ENCODE peak calls at places on chromosomes 5 and 9, in six cellular contexts. S, W, X, C, D and U are unnamed samples.
A peak's percentile ranks its signal among the peaks of the same experiment; 100 is the strongest.

GRCh38 chr5:151742870-151743294 is 15.5 kb downstream of the ATOX1 start:
- DNase-seq in W (peak; percentile 58), S (peak; percentile 41), X (no peak), D (peak; percentile 22), C (no peak), U (peak; percentile 35)

GRCh38 chr9:129681924-129682323 is 16.5 kb downstream of the PRRX2 start:
- DNase-seq in D (no peak), C (no peak), W (no peak), X (no peak), S (no peak), U (no peak)

GRCh38 chr5:139295692-139296091 is 2.2 kb downstream of the MATR3 start:
- DNase-seq in C (no peak), X (no peak), D (no peak), S (no peak), W (no peak), U (no peak)

GRCh38 chr9:13149454-13149853 is 130.0 kb downstream of the MPDZ start:
- DNase-seq in W (no peak), D (peak; percentile 14), X (no peak), C (no peak), S (no peak), U (no peak)

GRCh38 chr5:65198777-65199120 is 283.0 kb downstream of the ADAMTS6 start:
- DNase-seq in W (peak; percentile 99), X (no peak), S (peak; percentile 35), C (peak; percentile 96), D (no peak), U (no peak)

GRCh38 chr5:181223729-181224389 is 778 bp downstream of the TRIM41 start:
- DNase-seq in W (no peak), S (no peak), D (no peak), C (no peak), X (peak; percentile 64), U (no peak)

GRCh38 chr5:88944751-88945507 is 61.9 kb upstream of the MEF2C start:
- DNase-seq in D (no peak), X (no peak), C (no peak), W (no peak), S (no peak), U (no peak)

GRCh38 chr5:113081881-113082546 is 105.4 kb downstream of the DCP2 start:
- DNase-seq in W (peak; percentile 84), S (no peak), C (peak; percentile 30), D (no peak), X (no peak), U (no peak)

GRCh38 chr5:173866249-173867172 is 21.6 kb upstream of the CPEB4 start:
- DNase-seq in W (no peak), X (peak; percentile 60), S (no peak), C (no peak), D (no peak), U (peak; percentile 92)

GRCh38 chr5:139657363-139658321 is 9.5 kb downstream of the CXXC5 start:
- DNase-seq in C (no peak), D (no peak), W (no peak), S (no peak), X (no peak), U (no peak)

GRCh38 chr5:53557386-53557785 is 3.1 kb upstream of the NDUFS4 start:
- DNase-seq in W (peak; percentile 60), D (no peak), S (no peak), C (no peak), X (no peak), U (no peak)

GRCh38 chr9:93100265-93100636 is 4.2 kb downstream of the CARD19 start:
- DNase-seq in C (no peak), X (peak; percentile 8), W (no peak), D (peak; percentile 3), S (no peak), U (no peak)

GRCh38 chr9:134368571-134368970 is 42.3 kb downstream of the RXRA start:
- DNase-seq in W (no peak), C (no peak), S (no peak), X (no peak), D (no peak), U (no peak)

GRCh38 chr9:134371731-134372130 is 45.5 kb downstream of the RXRA start:
- DNase-seq in C (no peak), X (peak; percentile 92), W (peak; percentile 92), D (peak; percentile 53), S (no peak), U (no peak)

GRCh38 chr9:134369416-134370212 is 43.4 kb downstream of the RXRA start:
- DNase-seq in C (no peak), S (peak; percentile 55), W (no peak), X (no peak), D (no peak), U (no peak)

GRCh38 chr9:134370638-134371037 is 44.4 kb downstream of the RXRA start:
- DNase-seq in W (no peak), C (no peak), S (no peak), X (no peak), D (no peak), U (no peak)

GRCh38 chr9:134370213-134370492 is 43.9 kb downstream of the RXRA start:
- DNase-seq in S (no peak), D (no peak), W (no peak), X (no peak), C (no peak), U (peak; percentile 23)
- H3K27ac ChIP-seq in S (peak overlapping the region; percentile 45), D (no peak overlapping the region), W (no peak overlapping the region), X (peak overlapping the region; percentile 98), C (peak overlapping the region; percentile 4), U (no peak overlapping the region)

GRCh38 chr5:110768138-110768845 is 29.5 kb downstream of the SLC25A46 start:
- DNase-seq in S (no peak), D (no peak), C (no peak), X (no peak), W (no peak), U (no peak)

GRCh38 chr5:110770286-110770685 is 31.5 kb downstream of the SLC25A46 start:
- DNase-seq in X (no peak), C (no peak), W (no peak), S (no peak), D (no peak), U (no peak)

DNA sequence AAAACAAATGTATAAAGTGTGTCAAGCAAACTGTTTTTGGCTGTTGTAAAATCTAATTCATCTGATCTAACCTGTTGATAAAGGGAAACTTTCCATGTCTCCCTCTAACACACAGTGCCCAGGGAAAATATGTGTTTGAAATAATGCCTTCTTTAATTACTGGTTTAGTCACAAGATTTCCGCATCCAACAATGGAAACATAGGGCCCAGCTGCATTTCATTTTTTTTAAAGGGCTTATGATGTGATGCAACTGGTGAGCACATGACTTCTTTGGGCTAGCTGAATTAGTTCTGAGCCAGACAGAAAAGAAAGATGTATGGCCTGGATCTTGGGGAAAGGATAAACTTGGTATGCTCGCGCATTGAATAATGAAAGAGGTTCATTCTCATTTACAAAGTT is 30.5 kb downstream of the SLC25A46 start:
- DNase-seq in X (no peak), W (peak; percentile 35), C (no peak), D (no peak), S (no peak), U (no peak)
- H3K27ac ChIP-seq in X (no peak overlapping the region), W (no peak overlapping the region), C (no peak overlapping the region), D (no peak overlapping the region), S (no peak overlapping the region), U (no peak overlapping the region)

GRCh38 chr9:136686794-136687711 is at the start of gene AGPAT2:
- DNase-seq in W (peak; percentile 51), C (no peak), S (no peak), X (peak; percentile 89), D (peak; percentile 92), U (no peak)
- H3K27ac ChIP-seq in W (peak within 1 kb of the TSS; percentile 22), C (no peak within 1 kb of the TSS), S (no peak within 1 kb of the TSS), X (peak within 1 kb of the TSS; percentile 99), D (peak within 1 kb of the TSS; percentile 88), U (peak within 1 kb of the TSS; percentile 44)

DNA sequence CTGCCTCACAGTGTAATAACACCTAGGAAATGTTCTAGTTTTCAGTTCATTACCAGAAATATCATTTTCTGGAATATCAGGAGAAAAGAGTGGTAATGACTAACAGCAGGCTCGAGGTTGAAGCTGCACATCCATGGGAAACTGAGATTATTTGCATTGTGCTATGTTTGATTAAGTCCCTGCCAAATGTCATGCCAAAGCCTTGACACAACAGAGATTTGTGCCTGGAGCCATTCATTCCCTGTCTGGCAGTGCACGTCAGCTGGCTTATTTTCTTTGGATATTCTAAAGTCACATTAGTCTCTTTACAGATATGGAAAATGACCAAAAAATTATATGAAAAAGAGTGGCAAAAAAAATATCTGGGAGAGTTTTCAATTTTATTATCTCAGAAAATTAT is 848.0 kb downstream of the PTPRD start:
- DNase-seq in W (no peak), X (no peak), S (no peak), D (no peak), C (no peak), U (no peak)
- H3K27ac ChIP-seq in W (no peak overlapping the region), X (no peak overlapping the region), S (no peak overlapping the region), D (no peak overlapping the region), C (no peak overlapping the region), U (no peak overlapping the region)

GRCh38 chr5:172866802-172867748 is 33.0 kb downstream of the ERGIC1 start:
- DNase-seq in D (no peak), W (no peak), X (no peak), S (no peak), C (no peak), U (no peak)

GRCh38 chr5:172866378-172866777 is 32.3 kb downstream of the ERGIC1 start:
- DNase-seq in C (no peak), X (no peak), D (no peak), S (no peak), W (no peak), U (no peak)

GRCh38 chr5:172864161-172864560 is 30.1 kb downstream of the ERGIC1 start:
- DNase-seq in S (no peak), C (no peak), W (no peak), D (no peak), X (no peak), U (no peak)

GRCh38 chr5:172862165-172862801 is 28.2 kb downstream of the ERGIC1 start:
- DNase-seq in C (no peak), X (no peak), W (no peak), S (no peak), D (no peak), U (no peak)

DNA sequence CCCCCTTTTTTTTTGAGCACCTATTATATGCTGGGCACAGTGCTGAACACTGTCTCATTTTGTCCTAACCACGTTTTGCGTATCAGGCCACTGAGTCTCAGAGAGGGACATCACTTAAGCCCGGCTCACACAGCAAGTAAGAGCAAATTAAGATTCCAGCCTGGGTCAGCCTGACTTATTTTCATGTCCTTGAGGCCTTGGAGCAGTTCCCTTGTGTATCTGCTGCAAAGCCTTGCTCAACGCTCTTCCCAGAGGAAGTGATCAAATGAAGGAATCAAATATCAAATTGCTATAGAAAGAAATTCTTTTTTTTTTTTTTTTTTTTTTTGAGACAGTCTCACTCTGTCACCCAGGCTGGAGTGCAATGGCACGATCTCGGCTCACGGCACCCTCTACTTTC is 30.7 kb downstream of the ERGIC1 start:
- DNase-seq in S (no peak), X (no peak), W (no peak), D (no peak), C (no peak), U (no peak)
- H3K27ac ChIP-seq in S (no peak overlapping the region), X (no peak overlapping the region), W (no peak overlapping the region), D (peak overlapping the region; percentile 32), C (no peak overlapping the region), U (no peak overlapping the region)